ENCODE peak calls at places on chromosomes 5 and 9, in ten cellular contexts. X, E, Y, C, V, O, N, K, G and Q are unnamed samples.

GRCh38 chr9:96061293-96061987 is 185.9 kb downstream of the ERCC6L2 start:
- DNase-seq in X (no peak), E (peak), Y (no peak), C (no peak), V (no peak), O (peak), N (peak), K (peak), G (peak), Q (peak)

GRCh38 chr9:77820293-77820954 is 172.3 kb upstream of the GNA14 start:
- DNase-seq in X (no peak), E (no peak), Y (no peak), C (no peak), V (no peak), O (no peak), N (peak), K (no peak), G (no peak), Q (peak)

GRCh38 chr5:141330299-141331080 is at the start of gene PCDHGA1:
- DNase-seq in X (no peak), E (peak), Y (peak), C (no peak), V (peak), O (no peak), N (peak), K (no peak), G (peak), Q (peak)

GRCh38 chr5:84378420-84378819 is 6.3 kb downstream of the EDIL3 start:
- DNase-seq in X (no peak), E (no peak), Y (no peak), C (no peak), V (no peak), O (no peak), N (peak), K (no peak), G (no peak), Q (peak)

GRCh38 chr5:42813533-42813932 is 1.8 kb upstream of the SELENOP start:
- DNase-seq in X (no peak), E (peak), Y (no peak), C (no peak), V (no peak), O (no peak), N (no peak), K (no peak), G (no peak), Q (no peak)

GRCh38 chr5:137206030-137206715 is 293.0 kb downstream of the SPOCK1 start:
- DNase-seq in X (no peak), E (no peak), Y (no peak), C (no peak), V (no peak), O (no peak), N (peak), K (no peak), G (peak), Q (peak)

GRCh38 chr5:153523196-153523595 is 32.7 kb downstream of the GRIA1 start:
- DNase-seq in X (no peak), E (no peak), Y (no peak), C (no peak), V (no peak), O (no peak), N (peak), K (no peak), G (no peak), Q (peak)

GRCh38 chr5:54807421-54807820 is 178.0 kb downstream of the ESM1 start:
- DNase-seq in X (no peak), E (no peak), Y (no peak), C (no peak), V (no peak), O (no peak), N (peak), K (no peak), G (no peak), Q (peak)

GRCh38 chr5:95042040-95042439 is 242.9 kb downstream of the MCTP1 start:
- DNase-seq in X (no peak), E (no peak), Y (no peak), C (no peak), V (no peak), O (no peak), N (no peak), K (no peak), G (no peak), Q (no peak)

GRCh38 chr9:114362394-114362793 is 25.4 kb downstream of the AKNA start:
- DNase-seq in X (no peak), E (no peak), Y (no peak), C (no peak), V (no peak), O (no peak), N (no peak), K (no peak), G (no peak), Q (no peak)

GRCh38 chr9:134284741-134285140 is 41.5 kb upstream of the RXRA start:
- DNase-seq in X (no peak), E (no peak), Y (no peak), C (no peak), V (no peak), O (no peak), N (no peak), K (no peak), G (no peak), Q (no peak)